ENCODE peak calls at places on chromosomes 6 and 20, in five cellular contexts. T is fibroblast of lung; Y is breast epithelium; B is CD8-positive, alpha-beta T cell; M is left ventricle myocardium inferior. P is an unnamed sample.

GRCh38 chr6:159149641-159150040 is 19.6 kb upstream of the FNDC1 start:
- DNase-seq in T (no peak), Y (no peak), B (no peak), M (no peak), P (no peak)

GRCh38 chr6:47126647-47127339 is 84.7 kb upstream of the ADGRF1 start:
- DNase-seq in T (no peak), M (no peak), B (no peak), Y (no peak), P (peak; percentile 80)

GRCh38 chr6:46888031-46888430 is 33.7 kb downstream of the ADGRF5 start:
- DNase-seq in M (no peak), B (no peak), T (peak; percentile 84), Y (no peak), P (peak; percentile 20)

GRCh38 chr6:125439512-125439911 is 137.7 kb upstream of the HDDC2 start:
- DNase-seq in M (no peak), T (no peak), B (no peak), Y (no peak), P (no peak)

GRCh38 chr6:149233056-149233715 is 84.3 kb upstream of the TAB2 start:
- DNase-seq in T (peak; percentile 99), B (peak; percentile 31), Y (no peak), M (no peak), P (peak; percentile 90)

GRCh38 chr6:159865226-159865920 is 25.4 kb upstream of the MAS1 start:
- DNase-seq in T (no peak), M (no peak), Y (no peak), B (no peak), P (no peak)

GRCh38 chr6:82766476-82766875 is 299.2 kb downstream of the UBE3D start:
- DNase-seq in B (no peak), Y (no peak), M (no peak), T (no peak), P (no peak)

GRCh38 chr6:15620616-15621015 is 42.2 kb downstream of the DTNBP1 start:
- DNase-seq in B (no peak), T (no peak), M (no peak), Y (no peak), P (peak; percentile 28)

GRCh38 chr6:154410215-154410614 is 53.6 kb upstream of the IPCEF1 start:
- DNase-seq in Y (no peak), M (no peak), B (no peak), T (no peak), P (no peak)

GRCh38 chr6:111199935-111200822 is 112.9 kb downstream of the SLC16A10 start:
- DNase-seq in T (no peak), Y (no peak), M (no peak), B (no peak), P (no peak)

GRCh38 chr20:48718914-48719578 is 108.8 kb downstream of the PREX1 start:
- DNase-seq in M (no peak), B (peak; percentile 31), Y (no peak), T (no peak), P (no peak)

GRCh38 chr20:25014816-25015215 is 22.3 kb upstream of the APMAP start:
- DNase-seq in T (no peak), B (no peak), Y (no peak), M (no peak), P (no peak)

GRCh38 chr20:38551056-38551626 is 29.9 kb upstream of the ADIG start:
- DNase-seq in T (no peak), Y (no peak), B (no peak), M (no peak), P (no peak)

GRCh38 chr6:17179246-17180073 is 77.6 kb downstream of the STMND1 start:
- DNase-seq in Y (no peak), T (peak; percentile 67), M (no peak), B (no peak), P (peak; percentile 38)

GRCh38 chr6:167501831-167502385 is 177.0 kb downstream of the TTLL2 start:
- DNase-seq in B (no peak), Y (no peak), T (no peak), M (no peak), P (peak; percentile 24)

GRCh38 chr6:6901205-6901719 is 206.5 kb upstream of the RREB1 start:
- DNase-seq in T (no peak), Y (no peak), M (no peak), B (no peak), P (no peak)

GRCh38 chr6:45212976-45213375 is 115.2 kb upstream of the RUNX2 start:
- DNase-seq in T (peak; percentile 35), B (no peak), Y (no peak), M (no peak), P (no peak)

GRCh38 chr6:97626586-97627441 is 343.8 kb upstream of the MMS22L start:
- DNase-seq in T (peak; percentile 31), B (no peak), Y (no peak), M (no peak), P (peak; percentile 62)

GRCh38 chr6:108195209-108195608 is 29.4 kb downstream of the NR2E1 start:
- DNase-seq in T (no peak), Y (no peak), M (no peak), B (no peak), P (no peak)

GRCh38 chr20:50534567-50534966 is 24.4 kb downstream of the PTPN1 start:
- DNase-seq in B (no peak), T (peak; percentile 89), Y (no peak), M (no peak), P (peak; percentile 88)

GRCh38 chr20:24519476-24519875 is 50.0 kb downstream of the SYNDIG1 start:
- DNase-seq in Y (no peak), B (no peak), M (no peak), T (no peak), P (no peak)

GRCh38 chr6:3209114-3210023 is 18.1 kb downstream of the TUBB2B start:
- DNase-seq in B (no peak), Y (peak; percentile 44), T (peak; percentile 99), M (peak; percentile 22), P (peak; percentile 95)

GRCh38 chr6:82841309-82841708 is 224.3 kb downstream of the UBE3D start:
- DNase-seq in Y (no peak), T (no peak), B (no peak), M (no peak), P (no peak)

GRCh38 chr6:90621581-90621980 is 34.7 kb upstream of the MAP3K7 start:
- DNase-seq in Y (no peak), B (no peak), T (no peak), M (no peak), P (no peak)

GRCh38 chr6:169707772-169708171 is 5.8 kb downstream of the C6orf120 start:
- DNase-seq in B (no peak), Y (no peak), T (no peak), M (no peak), P (no peak)

GRCh38 chr6:146543940-146544661 is 468 bp downstream of the RAB32 start:
- DNase-seq in M (peak; percentile 30), B (no peak), Y (peak; percentile 30), T (peak; percentile 63), P (peak; percentile 53)

GRCh38 chr6:121885399-121886152 is 450.1 kb downstream of the GJA1 start:
- DNase-seq in T (no peak), B (no peak), M (no peak), Y (no peak), P (peak; percentile 63)

GRCh38 chr6:129677634-129678325 is 32.2 kb downstream of the ARHGAP18 start:
- DNase-seq in B (no peak), M (no peak), T (peak; percentile 30), Y (no peak), P (no peak)

GRCh38 chr6:71544028-71544427 is 255.4 kb downstream of the OGFRL1 start:
- DNase-seq in B (no peak), Y (no peak), M (no peak), T (peak; percentile 83), P (peak; percentile 81)

GRCh38 chr6:3663081-3663480 is 88.4 kb downstream of the PXDC1 start:
- DNase-seq in Y (no peak), T (no peak), B (no peak), M (no peak), P (no peak)

GRCh38 chr6:136961848-136962247 is 39.7 kb downstream of the SLC35D3 start:
- DNase-seq in T (no peak), B (no peak), Y (no peak), M (no peak), P (no peak)

GRCh38 chr20:61821698-61822097 is 244.0 kb downstream of the TAF4 start:
- DNase-seq in M (no peak), Y (no peak), B (no peak), T (no peak), P (no peak)

GRCh38 chr6:34673079-34673478 is 23.5 kb downstream of the ILRUN start:
- DNase-seq in Y (no peak), T (no peak), M (no peak), B (no peak), P (no peak)

DNA sequence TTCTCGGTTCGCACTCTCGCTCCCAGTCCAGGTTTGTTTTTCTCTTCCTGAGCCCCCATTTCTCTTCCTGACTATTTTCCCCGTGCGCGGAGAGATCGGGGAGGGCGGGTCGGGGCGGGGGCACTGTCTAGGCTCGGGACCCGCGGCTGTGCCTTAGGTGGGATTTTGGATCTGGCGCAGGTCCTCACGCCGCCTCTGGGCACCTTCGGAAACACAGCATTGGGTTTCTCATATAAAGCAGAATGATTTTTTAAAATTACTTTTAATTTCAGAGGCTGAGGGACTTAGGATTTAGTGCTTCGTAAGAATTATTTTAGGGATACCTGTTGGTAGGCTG is 324 bp downstream of the STX11 start:
- DNase-seq in T (peak; percentile 34), B (peak; percentile 29), Y (no peak), M (no peak), P (peak; percentile 29)
- TF ChIP-seq CTCF in T (no peak), B (peak; percentile 59), Y (no peak), M (peak; percentile 52), P (peak; percentile 39)

GRCh38 chr20:54494303-54495006 is 19.1 kb downstream of the DOK5 start:
- DNase-seq in M (no peak), T (no peak), B (no peak), Y (no peak), P (no peak)

GRCh38 chr20:54502179-54502578 is 26.8 kb downstream of the DOK5 start:
- DNase-seq in M (no peak), T (peak; percentile 56), Y (no peak), B (no peak), P (no peak)

GRCh38 chr20:54499111-54499510 is 23.7 kb downstream of the DOK5 start:
- DNase-seq in Y (no peak), T (no peak), M (no peak), B (no peak), P (no peak)

GRCh38 chr20:54497931-54498718 is 22.7 kb downstream of the DOK5 start:
- DNase-seq in M (no peak), B (no peak), Y (no peak), T (no peak), P (no peak)
- H3K4me3 ChIP-seq in M (no peak overlapping the region), B (no peak overlapping the region), Y (no peak overlapping the region), T (no peak overlapping the region), P (no peak overlapping the region)

DNA sequence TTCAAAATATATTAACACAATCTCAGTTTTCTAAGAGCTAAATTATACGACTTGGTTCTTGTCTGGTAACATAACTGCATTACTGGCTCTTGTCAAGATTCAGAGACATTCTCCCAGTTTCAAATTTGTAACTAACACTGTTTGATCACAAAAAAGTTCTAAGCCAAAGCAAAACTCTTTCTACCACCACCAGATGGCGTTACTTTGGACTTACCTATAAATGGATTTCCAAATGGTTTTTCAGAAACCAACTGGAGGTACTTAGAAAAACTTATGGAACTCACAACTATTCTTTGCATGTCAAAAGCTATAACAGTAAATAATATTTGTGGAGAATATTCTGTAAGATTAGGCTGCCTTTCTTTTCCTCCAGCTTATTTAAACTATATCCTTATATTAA is 34.2 kb upstream of the GFRAL start:
- DNase-seq in M (no peak), T (no peak), B (no peak), Y (no peak), P (peak; percentile 70)
- TF ChIP-seq CTCF in M (peak; percentile 26), T (peak; percentile 45), B (no peak), Y (no peak), P (peak; percentile 61)

GRCh38 chr6:27290065-27290849 is 21.8 kb downstream of the POM121L2 start:
- DNase-seq in M (no peak), Y (no peak), T (peak; percentile 60), B (no peak), P (peak; percentile 48)
- H3K4me3 ChIP-seq in M (no peak overlapping the region), Y (no peak overlapping the region), T (peak overlapping the region; percentile 25), B (no peak overlapping the region), P (peak overlapping the region; percentile 39)

GRCh38 chr6:38034269-38034914 is 214.9 kb downstream of the ZFAND3 start:
- DNase-seq in B (no peak), Y (no peak), M (no peak), T (peak; percentile 58), P (peak; percentile 87)
- TF ChIP-seq CTCF in B (peak; percentile 37), Y (no peak), M (peak; percentile 64), T (peak; percentile 77), P (peak; percentile 80)